ENCODE peak calls at places on chromosome 1, in eight cellular contexts. E, X, Q, K, J, C, M and R are unnamed samples.
A peak's percentile ranks its signal among the peaks of the same experiment; 100 is the strongest.

GRCh38 chr1:60866884-60867648 is 215.3 kb upstream of the NFIA start:
- DNase-seq in E (no peak), X (no peak), Q (no peak), K (no peak), J (no peak), C (no peak), M (no peak), R (no peak)

GRCh38 chr1:177891809-177892208 is 78.0 kb downstream of the SEC16B start:
- DNase-seq in E (no peak), X (no peak), Q (no peak), K (no peak), J (no peak), C (no peak), M (no peak), R (no peak)

GRCh38 chr1:53068314-53069084 is 6.5 kb downstream of the PODN start:
- DNase-seq in E (no peak), X (no peak), Q (no peak), K (peak; percentile 25), J (no peak), C (no peak), M (no peak), R (no peak)

GRCh38 chr1:15056515-15057285 is 96.8 kb upstream of the TMEM51 start:
- DNase-seq in E (no peak), X (no peak), Q (no peak), K (no peak), J (no peak), C (peak; percentile 55), M (no peak), R (no peak)

GRCh38 chr1:160162936-160163335 is 11.5 kb downstream of the ATP1A4 start:
- DNase-seq in E (no peak), X (no peak), Q (no peak), K (no peak), J (no peak), C (no peak), M (no peak), R (no peak)

GRCh38 chr1:81179239-81179638 is 621.5 kb upstream of the ADGRL2 start:
- DNase-seq in E (no peak), X (no peak), Q (no peak), K (no peak), J (no peak), C (no peak), M (no peak), R (no peak)

GRCh38 chr1:89989791-89990190 is 5.1 kb upstream of the ZNF326 start:
- DNase-seq in E (no peak), X (no peak), Q (no peak), K (no peak), J (no peak), C (no peak), M (peak; percentile 75), R (no peak)

GRCh38 chr1:58074702-58075578 is 471.6 kb downstream of the OMA1 start:
- DNase-seq in E (no peak), X (no peak), Q (no peak), K (no peak), J (no peak), C (no peak), M (no peak), R (no peak)

GRCh38 chr1:1554926-1555915 is 14.8 kb upstream of the TMEM240 start:
- DNase-seq in E (no peak), X (no peak), Q (no peak), K (no peak), J (no peak), C (peak; percentile 78), M (no peak), R (no peak)

GRCh38 chr1:184285401-184286087 is 101.3 kb upstream of the C1orf21 start:
- DNase-seq in E (no peak), X (no peak), Q (no peak), K (no peak), J (no peak), C (no peak), M (no peak), R (no peak)

GRCh38 chr1:244970236-244970652 is 105.9 kb upstream of the HNRNPU start:
- DNase-seq in E (peak; percentile 53), X (peak; percentile 78), Q (peak; percentile 70), K (peak; percentile 88), J (peak; percentile 86), C (peak; percentile 77), M (peak; percentile 78), R (peak; percentile 10)

GRCh38 chr1:220887202-220887867 is 8.1 kb downstream of the HLX start:
- DNase-seq in E (no peak), X (no peak), Q (peak; percentile 17), K (no peak), J (no peak), C (no peak), M (no peak), R (no peak)

GRCh38 chr1:58395355-58395754 is 151.2 kb downstream of the OMA1 start:
- DNase-seq in E (no peak), X (no peak), Q (no peak), K (no peak), J (no peak), C (peak; percentile 98), M (no peak), R (peak; percentile 15)

GRCh38 chr1:186749820-186750219 is 69.6 kb upstream of the PTGS2 start:
- DNase-seq in E (no peak), X (no peak), Q (no peak), K (no peak), J (no peak), C (no peak), M (no peak), R (no peak)

GRCh38 chr1:186033744-186034345 is 299.7 kb downstream of the HMCN1 start:
- DNase-seq in E (no peak), X (no peak), Q (no peak), K (no peak), J (no peak), C (peak; percentile 10), M (no peak), R (peak; percentile 81)

GRCh38 chr1:55362558-55362957 is 147.4 kb upstream of the USP24 start:
- DNase-seq in E (no peak), X (no peak), Q (no peak), K (no peak), J (peak; percentile 18), C (peak; percentile 74), M (no peak), R (peak; percentile 35)

GRCh38 chr1:28144203-28145135 is 32.0 kb downstream of the PTAFR start:
- DNase-seq in E (no peak), X (no peak), Q (peak; percentile 83), K (no peak), J (no peak), C (peak; percentile 75), M (no peak), R (peak; percentile 13)

GRCh38 chr1:75616436-75617433 is 5.8 kb upstream of the SLC44A5 start:
- DNase-seq in E (no peak), X (no peak), Q (no peak), K (peak; percentile 42), J (no peak), C (peak; percentile 8), M (no peak), R (no peak)

GRCh38 chr1:159122005-159122621 is 45.5 kb upstream of the AIM2 start:
- DNase-seq in E (no peak), X (no peak), Q (peak; percentile 45), K (no peak), J (no peak), C (peak; percentile 92), M (no peak), R (peak; percentile 12)

GRCh38 chr1:77336730-77337129 is 54.9 kb downstream of the AK5 start:
- DNase-seq in E (no peak), X (no peak), Q (no peak), K (no peak), J (no peak), C (no peak), M (no peak), R (no peak)

GRCh38 chr1:43267291-43267805 is 2.4 kb upstream of the TMEM125 start:
- DNase-seq in E (no peak), X (no peak), Q (no peak), K (no peak), J (no peak), C (peak; percentile 15), M (no peak), R (no peak)

GRCh38 chr1:226920446-226920894 is 19.6 kb upstream of the COQ8A start:
- DNase-seq in E (no peak), X (no peak), Q (no peak), K (peak; percentile 70), J (no peak), C (no peak), M (no peak), R (no peak)

GRCh38 chr1:61083014-61083798 is 845 bp downstream of the NFIA start:
- DNase-seq in E (peak; percentile 3), X (no peak), Q (peak; percentile 41), K (peak; percentile 62), J (no peak), C (peak; percentile 24), M (no peak), R (no peak)

GRCh38 chr1:170168263-170168662 is 22.5 kb downstream of the NTMT2 start:
- DNase-seq in E (no peak), X (no peak), Q (no peak), K (no peak), J (no peak), C (peak; percentile 61), M (peak; percentile 9), R (no peak)